ENCODE peak calls at places on chromosomes 3 and 15, in five cellular contexts. One of them, this sample, is unnamed.

GRCh38 chr15:83709246-83709645 is 55.3 kb downstream of the ADAMTSL3 start:
- DNase-seq in fibroblast of villous mesenchyme: no peak
- DNase-seq in lung: no peak
- DNase-seq in astrocyte of the spinal cord: peak
- DNase-seq in fibroblast of mammary gland: peak
- DNase-seq in this sample: no peak

GRCh38 chr3:16512435-16513140 is 911 bp downstream of the RFTN1 start:
- DNase-seq in fibroblast of villous mesenchyme: peak
- DNase-seq in lung: peak
- DNase-seq in astrocyte of the spinal cord: peak
- DNase-seq in fibroblast of mammary gland: no peak
- DNase-seq in this sample: peak

GRCh38 chr3:66322436-66322835 is 101.6 kb downstream of the SLC25A26 start:
- DNase-seq in fibroblast of villous mesenchyme: no peak
- DNase-seq in lung: no peak
- DNase-seq in astrocyte of the spinal cord: no peak
- DNase-seq in fibroblast of mammary gland: peak
- DNase-seq in this sample: no peak

GRCh38 chr15:67091966-67092677 is 26.7 kb downstream of the SMAD3 start:
- DNase-seq in fibroblast of villous mesenchyme: no peak
- DNase-seq in lung: no peak
- DNase-seq in astrocyte of the spinal cord: no peak
- DNase-seq in fibroblast of mammary gland: no peak
- DNase-seq in this sample: no peak

GRCh38 chr3:79032686-79033318 is 735.0 kb downstream of the ROBO1 start:
- DNase-seq in fibroblast of villous mesenchyme: peak
- DNase-seq in lung: no peak
- DNase-seq in astrocyte of the spinal cord: peak
- DNase-seq in fibroblast of mammary gland: peak
- DNase-seq in this sample: no peak

GRCh38 chr3:128486692-128487537 is 6.1 kb downstream of the GATA2 start:
- DNase-seq in fibroblast of villous mesenchyme: peak
- DNase-seq in lung: no peak
- DNase-seq in astrocyte of the spinal cord: no peak
- DNase-seq in fibroblast of mammary gland: no peak
- DNase-seq in this sample: no peak

GRCh38 chr15:24878153-24878552 is 76.6 kb upstream of the SNRPN start:
- DNase-seq in fibroblast of villous mesenchyme: no peak
- DNase-seq in lung: no peak
- DNase-seq in astrocyte of the spinal cord: peak
- DNase-seq in fibroblast of mammary gland: peak
- DNase-seq in this sample: no peak

GRCh38 chr3:146640955-146641867 is 36.1 kb upstream of the PLSCR5 start:
- DNase-seq in fibroblast of villous mesenchyme: peak
- DNase-seq in lung: no peak
- DNase-seq in astrocyte of the spinal cord: peak
- DNase-seq in fibroblast of mammary gland: peak
- DNase-seq in this sample: no peak

GRCh38 chr3:112116777-112117186 is 16.3 kb downstream of the GCSAM start:
- DNase-seq in fibroblast of villous mesenchyme: no peak
- DNase-seq in lung: no peak
- DNase-seq in astrocyte of the spinal cord: no peak
- DNase-seq in fibroblast of mammary gland: no peak
- DNase-seq in this sample: no peak

GRCh38 chr3:49383387-49383786 is 25.2 kb upstream of the GPX1 start:
- DNase-seq in fibroblast of villous mesenchyme: no peak
- DNase-seq in lung: no peak
- DNase-seq in astrocyte of the spinal cord: no peak
- DNase-seq in fibroblast of mammary gland: no peak
- DNase-seq in this sample: peak

GRCh38 chr3:13824521-13825316 is 55.2 kb downstream of the WNT7A start:
- DNase-seq in fibroblast of villous mesenchyme: no peak
- DNase-seq in lung: no peak
- DNase-seq in astrocyte of the spinal cord: no peak
- DNase-seq in fibroblast of mammary gland: no peak
- DNase-seq in this sample: no peak

GRCh38 chr3:65593780-65594752 is 444.7 kb downstream of the MAGI1 start:
- DNase-seq in fibroblast of villous mesenchyme: no peak
- DNase-seq in lung: no peak
- DNase-seq in astrocyte of the spinal cord: no peak
- DNase-seq in fibroblast of mammary gland: peak
- DNase-seq in this sample: no peak

GRCh38 chr3:71245052-71245488 is 338.5 kb downstream of the FOXP1 start:
- DNase-seq in fibroblast of villous mesenchyme: peak
- DNase-seq in lung: no peak
- DNase-seq in astrocyte of the spinal cord: peak
- DNase-seq in fibroblast of mammary gland: peak
- DNase-seq in this sample: no peak

GRCh38 chr3:50567386-50568182 is at the start of gene C3orf18:
- DNase-seq in fibroblast of villous mesenchyme: peak
- DNase-seq in lung: peak
- DNase-seq in astrocyte of the spinal cord: peak
- DNase-seq in fibroblast of mammary gland: peak
- DNase-seq in this sample: peak
- TF ChIP-seq CTCF in fibroblast of villous mesenchyme: no peak
- TF ChIP-seq CTCF in lung: no peak
- TF ChIP-seq CTCF in astrocyte of the spinal cord: no peak
- TF ChIP-seq CTCF in fibroblast of mammary gland: no peak
- TF ChIP-seq CTCF in this sample: no peak

GRCh38 chr3:83928391-83928790 is 1030.4 kb upstream of the CADM2 start:
- DNase-seq in fibroblast of villous mesenchyme: no peak
- DNase-seq in lung: no peak
- DNase-seq in astrocyte of the spinal cord: no peak
- DNase-seq in fibroblast of mammary gland: peak
- DNase-seq in this sample: no peak
- TF ChIP-seq CTCF in fibroblast of villous mesenchyme: no peak
- TF ChIP-seq CTCF in lung: no peak
- TF ChIP-seq CTCF in astrocyte of the spinal cord: peak
- TF ChIP-seq CTCF in fibroblast of mammary gland: no peak
- TF ChIP-seq CTCF in this sample: no peak

GRCh38 chr3:130699765-130700164 is 46.9 kb downstream of the PIK3R4 start:
- DNase-seq in fibroblast of villous mesenchyme: peak
- DNase-seq in lung: no peak
- DNase-seq in astrocyte of the spinal cord: no peak
- DNase-seq in fibroblast of mammary gland: peak
- DNase-seq in this sample: no peak
- TF ChIP-seq CTCF in fibroblast of villous mesenchyme: peak
- TF ChIP-seq CTCF in lung: no peak
- TF ChIP-seq CTCF in astrocyte of the spinal cord: peak
- TF ChIP-seq CTCF in fibroblast of mammary gland: peak
- TF ChIP-seq CTCF in this sample: peak

GRCh38 chr3:125234831-125235230 is 22.3 kb upstream of the SLC12A8 start:
- DNase-seq in fibroblast of villous mesenchyme: no peak
- DNase-seq in lung: no peak
- DNase-seq in astrocyte of the spinal cord: no peak
- DNase-seq in fibroblast of mammary gland: no peak
- DNase-seq in this sample: no peak
- TF ChIP-seq CTCF in fibroblast of villous mesenchyme: no peak
- TF ChIP-seq CTCF in lung: no peak
- TF ChIP-seq CTCF in astrocyte of the spinal cord: no peak
- TF ChIP-seq CTCF in fibroblast of mammary gland: no peak
- TF ChIP-seq CTCF in this sample: no peak

This sample was measured in colonic mucosa.